ENCODE peak calls at places on chromosome 2, in five cellular contexts. C is WTC11, Q is tibial artery, L is AG20443, B is Daoy. E is an unnamed sample.

GRCh38 chr2:109632158-109632789 is 18.1 kb downstream of the SOWAHC start:
- DNase-seq in C (no peak), Q (no peak), L (no peak), B (no peak), E (no peak)

GRCh38 chr2:238601433-238602222 is 174.9 kb downstream of the ASB1 start:
- DNase-seq in C (no peak), Q (peak), L (peak), B (no peak), E (no peak)

GRCh38 chr2:157901325-157901724 is 25.2 kb upstream of the ACVR1 start:
- DNase-seq in C (no peak), Q (no peak), L (no peak), B (no peak), E (no peak)

GRCh38 chr2:134714228-134714627 is 4.6 kb downstream of the TMEM163 start:
- DNase-seq in C (no peak), Q (no peak), L (no peak), B (no peak), E (no peak)

GRCh38 chr2:151523825-151524224 is 114.1 kb downstream of the RIF1 start:
- DNase-seq in C (no peak), Q (no peak), L (no peak), B (no peak), E (no peak)

GRCh38 chr2:58427572-58428285 is 186.6 kb upstream of the FANCL start:
- DNase-seq in C (peak), Q (no peak), L (peak), B (peak), E (peak)

GRCh38 chr2:74887445-74887951 is 53.6 kb downstream of the HK2 start:
- DNase-seq in C (no peak), Q (no peak), L (peak), B (no peak), E (no peak)

GRCh38 chr2:235170016-235170415 is 218.2 kb downstream of the SH3BP4 start:
- DNase-seq in C (no peak), Q (no peak), L (peak), B (peak), E (peak)

GRCh38 chr2:143263045-143263625 is 133.9 kb downstream of the ARHGAP15 start:
- DNase-seq in C (peak), Q (no peak), L (no peak), B (no peak), E (no peak)

GRCh38 chr2:160596431-160596830 is 102.8 kb upstream of the RBMS1 start:
- DNase-seq in C (no peak), Q (no peak), L (no peak), B (no peak), E (no peak)

GRCh38 chr2:237320801-237321563 is 93.0 kb downstream of the COL6A3 start:
- DNase-seq in C (no peak), Q (peak), L (no peak), B (no peak), E (no peak)

GRCh38 chr2:37561615-37562569 is 109.5 kb downstream of the CDC42EP3 start:
- DNase-seq in C (no peak), Q (no peak), L (peak), B (peak), E (peak)

GRCh38 chr2:99689135-99689742 is 199.4 kb upstream of the REV1 start:
- DNase-seq in C (no peak), Q (no peak), L (no peak), B (no peak), E (peak)

GRCh38 chr2:216620806-216621205 is 12.4 kb upstream of the IGFBP2 start:
- DNase-seq in C (no peak), Q (no peak), L (peak), B (no peak), E (no peak)

GRCh38 chr2:30514134-30514860 is 67.3 kb downstream of the LCLAT1 start:
- DNase-seq in C (no peak), Q (no peak), L (peak), B (peak), E (no peak)

E was measured in Caki2.